ENCODE peak calls at places on chromosome 7, in five cellular contexts. Y is CD4-positive, CD25-positive, alpha-beta regulatory T cell; S is breast epithelium; D is effector memory CD4-positive, alpha-beta T cell; U is GM12878. N is an unnamed sample.

GRCh38 chr7:151249034-151249731 is 689 bp upstream of the SMARCD3 start:
- DNase-seq in S (peak; percentile 43), D (no peak), U (no peak), Y (no peak), N (no peak)

GRCh38 chr7:94080551-94080950 is 76.4 kb upstream of the BET1 start:
- DNase-seq in U (no peak), Y (no peak), D (no peak), S (no peak), N (no peak)

GRCh38 chr7:111827863-111828504 is 265.7 kb upstream of the IMMP2L start:
- DNase-seq in S (no peak), D (no peak), U (no peak), Y (no peak), N (no peak)

GRCh38 chr7:137935849-137936508 is 65.9 kb downstream of the CREB3L2 start:
- DNase-seq in U (peak; percentile 28), S (no peak), Y (no peak), D (no peak), N (peak; percentile 15)

GRCh38 chr7:22487978-22488642 is 11.9 kb downstream of the STEAP1B start:
- DNase-seq in Y (no peak), U (no peak), S (no peak), D (no peak), N (no peak)

GRCh38 chr7:157233677-157234076 is 95.0 kb downstream of the UBE3C start:
- DNase-seq in D (no peak), Y (no peak), S (no peak), U (no peak), N (no peak)

GRCh38 chr7:90596745-90597526 is 815 bp downstream of the CDK14 start:
- DNase-seq in S (no peak), D (no peak), U (peak; percentile 40), Y (no peak), N (no peak)

GRCh38 chr7:27834179-27834921 is 94.4 kb downstream of the TAX1BP1 start:
- DNase-seq in D (no peak), Y (no peak), U (no peak), S (no peak), N (no peak)

GRCh38 chr7:98617051-98617959 is at the start of gene NPTX2:
- DNase-seq in D (no peak), S (no peak), U (no peak), Y (no peak), N (no peak)

GRCh38 chr7:98617960-98618418 is 904 bp downstream of the NPTX2 start:
- DNase-seq in D (no peak), S (no peak), U (no peak), Y (no peak), N (no peak)

GRCh38 chr7:98619450-98620321 is 2.6 kb downstream of the NPTX2 start:
- DNase-seq in S (no peak), U (no peak), Y (no peak), D (no peak), N (no peak)

GRCh38 chr7:98616381-98617050 is 569 bp upstream of the NPTX2 start:
- DNase-seq in S (no peak), U (no peak), D (no peak), Y (no peak), N (no peak)

GRCh38 chr7:98618786-98619185 is 1.7 kb downstream of the NPTX2 start:
- DNase-seq in S (no peak), Y (no peak), D (no peak), U (no peak), N (no peak)
- H3K4me3 ChIP-seq in S (no peak overlapping the region), Y (no peak overlapping the region), D (no peak overlapping the region), U (no peak overlapping the region), N (no peak overlapping the region)

GRCh38 chr7:130940326-130940725 is 206.3 kb upstream of the KLF14 start:
- DNase-seq in U (no peak), D (no peak), Y (no peak), S (no peak), N (no peak)

GRCh38 chr7:130940907-130941306 is 206.9 kb upstream of the KLF14 start:
- DNase-seq in D (no peak), S (no peak), Y (no peak), U (no peak), N (no peak)

GRCh38 chr7:130943336-130943901 is 209.4 kb upstream of the KLF14 start:
- DNase-seq in D (no peak), Y (no peak), S (no peak), U (no peak), N (no peak)

GRCh38 chr7:130942211-130942964 is 208.4 kb upstream of the KLF14 start:
- DNase-seq in Y (peak; percentile 51), U (no peak), D (no peak), S (peak; percentile 77), N (no peak)

GRCh38 chr7:130941322-130942210 is 207.6 kb upstream of the KLF14 start:
- DNase-seq in U (no peak), D (no peak), Y (peak; percentile 52), S (peak; percentile 76), N (no peak)
- H3K4me3 ChIP-seq in U (no peak overlapping the region), D (peak overlapping the region; percentile 53), Y (peak overlapping the region; percentile 95), S (peak overlapping the region; percentile 65), N (no peak overlapping the region)

DNA sequence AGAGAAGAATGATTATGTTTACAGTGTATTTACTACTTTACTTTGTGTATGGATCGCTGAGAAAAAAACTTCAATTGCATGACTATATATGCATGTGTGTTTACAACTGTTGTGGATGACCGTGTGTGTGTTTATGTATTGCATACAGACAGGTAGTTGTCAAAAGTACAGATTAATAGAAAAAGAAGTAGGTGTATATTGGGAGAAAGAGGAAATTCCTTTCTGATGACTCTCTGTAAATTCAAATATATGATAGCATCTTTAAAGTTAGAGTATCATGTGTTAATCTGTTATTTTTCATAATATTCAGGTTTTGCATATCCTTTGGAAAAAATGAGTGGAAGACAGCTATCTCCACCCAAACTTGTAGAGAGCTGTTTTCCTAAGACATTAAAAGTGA is 160.4 kb upstream of the AGR3 start:
- DNase-seq in D (no peak), S (no peak), Y (no peak), U (no peak), N (no peak)
- H3K4me3 ChIP-seq in D (no peak overlapping the region), S (no peak overlapping the region), Y (no peak overlapping the region), U (no peak overlapping the region), N (no peak overlapping the region)

DNA sequence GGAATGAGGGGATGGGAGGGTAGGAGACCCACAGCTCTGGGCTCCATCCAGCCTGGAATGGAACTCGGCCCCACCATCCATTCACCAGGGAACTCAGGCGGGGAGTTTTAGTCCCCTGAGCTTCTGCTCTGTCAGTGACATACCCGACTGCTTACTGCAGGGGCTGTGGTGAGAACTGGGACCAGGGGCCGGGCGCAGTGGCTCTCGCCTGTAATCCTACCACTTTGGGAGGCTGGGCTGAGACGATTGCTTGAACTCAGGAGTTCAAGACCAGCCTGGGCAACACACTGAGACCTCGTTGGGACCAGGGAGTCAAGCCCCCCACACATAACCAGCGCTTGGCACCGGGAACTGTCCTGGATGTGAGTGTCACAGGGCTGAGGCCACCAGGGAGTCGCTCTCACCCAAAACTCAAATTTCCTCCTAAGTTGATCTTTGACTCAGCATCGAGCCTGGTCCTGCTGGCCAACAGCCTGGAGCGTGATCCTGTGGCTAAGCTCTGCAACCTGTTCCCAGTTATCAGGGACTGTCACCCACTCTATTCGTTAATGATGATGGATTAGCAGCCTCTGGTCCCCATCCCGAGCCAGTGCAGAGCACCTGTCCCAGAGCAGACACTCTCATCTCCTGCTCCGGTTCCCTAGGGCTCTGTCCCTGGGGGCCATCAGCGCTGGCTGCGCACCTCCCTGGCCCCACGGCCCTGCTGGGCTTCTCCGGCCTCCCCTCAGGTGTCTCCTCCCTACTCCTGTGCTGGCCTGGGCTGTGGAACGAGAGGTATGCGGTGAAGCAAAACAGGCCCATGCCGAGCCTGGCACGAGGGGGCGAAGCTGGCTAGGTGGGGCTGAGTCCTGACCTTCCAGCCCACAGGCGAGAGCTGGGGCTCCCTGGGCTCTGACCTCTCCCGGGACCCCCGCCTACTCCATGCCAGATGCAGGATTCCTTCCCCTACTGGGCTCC is 902 bp upstream of the CLDN15 start:
- DNase-seq in Y (no peak), D (no peak), U (no peak), S (no peak), N (no peak)
- H3K4me3 ChIP-seq in Y (no peak overlapping the region), D (no peak overlapping the region), U (no peak overlapping the region), S (peak overlapping the region; percentile 60), N (no peak overlapping the region)

DNA sequence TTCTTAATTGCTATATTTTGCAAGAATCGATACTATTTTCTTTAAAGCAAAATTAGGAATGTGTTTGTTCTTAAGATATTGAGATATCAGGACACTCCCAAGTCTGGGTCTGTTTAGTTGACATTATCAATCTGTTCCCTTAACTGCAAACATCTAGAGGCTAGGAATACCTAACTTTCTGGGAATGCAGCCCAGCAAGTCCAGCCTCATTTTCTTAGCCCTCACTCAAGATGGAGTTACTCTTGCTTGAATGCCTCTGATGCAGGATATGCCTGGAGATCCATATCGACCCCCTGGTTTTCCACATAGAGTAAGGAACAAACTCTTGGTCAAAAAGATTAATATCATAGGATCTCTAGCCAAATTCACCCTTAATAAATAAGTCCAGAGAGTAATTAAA is 305.3 kb upstream of the COBL start:
- DNase-seq in Y (no peak), U (no peak), S (no peak), D (no peak), N (no peak)
- H3K4me3 ChIP-seq in Y (no peak overlapping the region), U (no peak overlapping the region), S (no peak overlapping the region), D (no peak overlapping the region), N (no peak overlapping the region)